ENCODE peak calls at places on chromosomes 16 and 17, in six cellular contexts. One of them, this sample, is unnamed.

GRCh38 chr17:45949755-45950320 is 49.2 kb upstream of the STH start:
- DNase-seq in epithelial cell of esophagus: no peak
- DNase-seq in fibroblast of the aortic adventitia: no peak
- DNase-seq in NCI-H1436: no peak
- DNase-seq in activated effector memory CD4-positive, alpha-beta T cell treated with anti-CD3 and anti-CD28 coated beads, Interleukin-2, amount 50 U/mL, for 16 hours: no peak
- DNase-seq in H7: no peak
- DNase-seq in this sample: no peak

GRCh38 chr17:8015957-8016631 is 13.7 kb downstream of the GUCY2D start:
- DNase-seq in epithelial cell of esophagus: no peak
- DNase-seq in fibroblast of the aortic adventitia: no peak
- DNase-seq in NCI-H1436: peak
- DNase-seq in activated effector memory CD4-positive, alpha-beta T cell treated with anti-CD3 and anti-CD28 coated beads, Interleukin-2, amount 50 U/mL, for 16 hours: peak
- DNase-seq in H7: peak
- DNase-seq in this sample: no peak

GRCh38 chr17:72097144-72097543 is 23.7 kb upstream of the SOX9 start:
- DNase-seq in epithelial cell of esophagus: peak
- DNase-seq in fibroblast of the aortic adventitia: no peak
- DNase-seq in NCI-H1436: no peak
- DNase-seq in activated effector memory CD4-positive, alpha-beta T cell treated with anti-CD3 and anti-CD28 coated beads, Interleukin-2, amount 50 U/mL, for 16 hours: no peak
- DNase-seq in H7: no peak
- DNase-seq in this sample: no peak

GRCh38 chr16:15811778-15812750 is 44.8 kb downstream of the MYH11 start:
- DNase-seq in epithelial cell of esophagus: peak
- DNase-seq in fibroblast of the aortic adventitia: peak
- DNase-seq in NCI-H1436: no peak
- DNase-seq in activated effector memory CD4-positive, alpha-beta T cell treated with anti-CD3 and anti-CD28 coated beads, Interleukin-2, amount 50 U/mL, for 16 hours: no peak
- DNase-seq in H7: no peak
- DNase-seq in this sample: no peak

GRCh38 chr17:13513039-13513405 is 88.7 kb downstream of the HS3ST3A1 start:
- DNase-seq in epithelial cell of esophagus: no peak
- DNase-seq in fibroblast of the aortic adventitia: peak
- DNase-seq in NCI-H1436: no peak
- DNase-seq in activated effector memory CD4-positive, alpha-beta T cell treated with anti-CD3 and anti-CD28 coated beads, Interleukin-2, amount 50 U/mL, for 16 hours: no peak
- DNase-seq in H7: peak
- DNase-seq in this sample: no peak

GRCh38 chr16:21339269-21339641 is 61.2 kb upstream of the CRYM start:
- DNase-seq in epithelial cell of esophagus: no peak
- DNase-seq in fibroblast of the aortic adventitia: no peak
- DNase-seq in NCI-H1436: no peak
- DNase-seq in activated effector memory CD4-positive, alpha-beta T cell treated with anti-CD3 and anti-CD28 coated beads, Interleukin-2, amount 50 U/mL, for 16 hours: no peak
- DNase-seq in H7: no peak
- DNase-seq in this sample: no peak

GRCh38 chr16:23410176-23410575 is 42.8 kb downstream of the COG7 start:
- DNase-seq in epithelial cell of esophagus: no peak
- DNase-seq in fibroblast of the aortic adventitia: no peak
- DNase-seq in NCI-H1436: no peak
- DNase-seq in activated effector memory CD4-positive, alpha-beta T cell treated with anti-CD3 and anti-CD28 coated beads, Interleukin-2, amount 50 U/mL, for 16 hours: no peak
- DNase-seq in H7: no peak
- DNase-seq in this sample: no peak

GRCh38 chr17:63704259-63704576 is 4.3 kb upstream of the LIMD2 start:
- DNase-seq in epithelial cell of esophagus: no peak
- DNase-seq in fibroblast of the aortic adventitia: no peak
- DNase-seq in NCI-H1436: no peak
- DNase-seq in activated effector memory CD4-positive, alpha-beta T cell treated with anti-CD3 and anti-CD28 coated beads, Interleukin-2, amount 50 U/mL, for 16 hours: no peak
- DNase-seq in H7: peak
- DNase-seq in this sample: no peak

GRCh38 chr17:50675190-50675589 is 32.5 kb downstream of the ANKRD40 start:
- DNase-seq in epithelial cell of esophagus: no peak
- DNase-seq in fibroblast of the aortic adventitia: no peak
- DNase-seq in NCI-H1436: no peak
- DNase-seq in activated effector memory CD4-positive, alpha-beta T cell treated with anti-CD3 and anti-CD28 coated beads, Interleukin-2, amount 50 U/mL, for 16 hours: no peak
- DNase-seq in H7: peak
- DNase-seq in this sample: no peak

GRCh38 chr16:30003670-30004423 is 7.0 kb downstream of the DOC2A start:
- DNase-seq in epithelial cell of esophagus: no peak
- DNase-seq in fibroblast of the aortic adventitia: no peak
- DNase-seq in NCI-H1436: no peak
- DNase-seq in activated effector memory CD4-positive, alpha-beta T cell treated with anti-CD3 and anti-CD28 coated beads, Interleukin-2, amount 50 U/mL, for 16 hours: no peak
- DNase-seq in H7: no peak
- DNase-seq in this sample: no peak

GRCh38 chr17:17059301-17059890 is 17.1 kb downstream of the MPRIP start:
- DNase-seq in epithelial cell of esophagus: no peak
- DNase-seq in fibroblast of the aortic adventitia: no peak
- DNase-seq in NCI-H1436: no peak
- DNase-seq in activated effector memory CD4-positive, alpha-beta T cell treated with anti-CD3 and anti-CD28 coated beads, Interleukin-2, amount 50 U/mL, for 16 hours: peak
- DNase-seq in H7: no peak
- DNase-seq in this sample: no peak

GRCh38 chr16:65392831-65393565 is 271.1 kb upstream of the CDH11 start:
- DNase-seq in epithelial cell of esophagus: peak
- DNase-seq in fibroblast of the aortic adventitia: no peak
- DNase-seq in NCI-H1436: no peak
- DNase-seq in activated effector memory CD4-positive, alpha-beta T cell treated with anti-CD3 and anti-CD28 coated beads, Interleukin-2, amount 50 U/mL, for 16 hours: no peak
- DNase-seq in H7: no peak
- DNase-seq in this sample: no peak

GRCh38 chr17:32504166-32504990 is 17.6 kb downstream of the CDK5R1 start:
- DNase-seq in epithelial cell of esophagus: peak
- DNase-seq in fibroblast of the aortic adventitia: no peak
- DNase-seq in NCI-H1436: no peak
- DNase-seq in activated effector memory CD4-positive, alpha-beta T cell treated with anti-CD3 and anti-CD28 coated beads, Interleukin-2, amount 50 U/mL, for 16 hours: peak
- DNase-seq in H7: no peak
- DNase-seq in this sample: peak

GRCh38 chr17:74441537-74441936 is 9.6 kb downstream of the GPRC5C start:
- DNase-seq in epithelial cell of esophagus: no peak
- DNase-seq in fibroblast of the aortic adventitia: no peak
- DNase-seq in NCI-H1436: no peak
- DNase-seq in activated effector memory CD4-positive, alpha-beta T cell treated with anti-CD3 and anti-CD28 coated beads, Interleukin-2, amount 50 U/mL, for 16 hours: no peak
- DNase-seq in H7: no peak
- DNase-seq in this sample: no peak

GRCh38 chr16:89037261-89038152 is 56.1 kb upstream of the ACSF3 start:
- DNase-seq in epithelial cell of esophagus: peak
- DNase-seq in fibroblast of the aortic adventitia: peak
- DNase-seq in NCI-H1436: no peak
- DNase-seq in activated effector memory CD4-positive, alpha-beta T cell treated with anti-CD3 and anti-CD28 coated beads, Interleukin-2, amount 50 U/mL, for 16 hours: no peak
- DNase-seq in H7: peak
- DNase-seq in this sample: peak

GRCh38 chr17:47254403-47254943 is 846 bp downstream of the ITGB3 start:
- DNase-seq in epithelial cell of esophagus: no peak
- DNase-seq in fibroblast of the aortic adventitia: no peak
- DNase-seq in NCI-H1436: no peak
- DNase-seq in activated effector memory CD4-positive, alpha-beta T cell treated with anti-CD3 and anti-CD28 coated beads, Interleukin-2, amount 50 U/mL, for 16 hours: no peak
- DNase-seq in H7: peak
- DNase-seq in this sample: peak

GRCh38 chr16:84357191-84357651 is 11.1 kb upstream of the ATP2C2 start:
- DNase-seq in epithelial cell of esophagus: peak
- DNase-seq in fibroblast of the aortic adventitia: no peak
- DNase-seq in NCI-H1436: no peak
- DNase-seq in activated effector memory CD4-positive, alpha-beta T cell treated with anti-CD3 and anti-CD28 coated beads, Interleukin-2, amount 50 U/mL, for 16 hours: no peak
- DNase-seq in H7: no peak
- DNase-seq in this sample: peak

GRCh38 chr17:11948791-11949190 is 48.5 kb downstream of the ZNF18 start:
- DNase-seq in epithelial cell of esophagus: peak
- DNase-seq in fibroblast of the aortic adventitia: peak
- DNase-seq in NCI-H1436: no peak
- DNase-seq in activated effector memory CD4-positive, alpha-beta T cell treated with anti-CD3 and anti-CD28 coated beads, Interleukin-2, amount 50 U/mL, for 16 hours: no peak
- DNase-seq in H7: no peak
- DNase-seq in this sample: peak

GRCh38 chr17:75105269-75106080 is 4.3 kb upstream of the ARMC7 start:
- DNase-seq in epithelial cell of esophagus: peak
- DNase-seq in fibroblast of the aortic adventitia: peak
- DNase-seq in NCI-H1436: peak
- DNase-seq in activated effector memory CD4-positive, alpha-beta T cell treated with anti-CD3 and anti-CD28 coated beads, Interleukin-2, amount 50 U/mL, for 16 hours: no peak
- DNase-seq in H7: peak
- DNase-seq in this sample: peak

GRCh38 chr17:74639704-74640142 is 16.2 kb upstream of the CD300E start:
- DNase-seq in epithelial cell of esophagus: no peak
- DNase-seq in fibroblast of the aortic adventitia: no peak
- DNase-seq in NCI-H1436: no peak
- DNase-seq in activated effector memory CD4-positive, alpha-beta T cell treated with anti-CD3 and anti-CD28 coated beads, Interleukin-2, amount 50 U/mL, for 16 hours: no peak
- DNase-seq in H7: no peak
- DNase-seq in this sample: no peak

GRCh38 chr17:62703776-62704380 is 76.4 kb downstream of the MRC2 start:
- DNase-seq in epithelial cell of esophagus: peak
- DNase-seq in fibroblast of the aortic adventitia: peak
- DNase-seq in NCI-H1436: peak
- DNase-seq in activated effector memory CD4-positive, alpha-beta T cell treated with anti-CD3 and anti-CD28 coated beads, Interleukin-2, amount 50 U/mL, for 16 hours: peak
- DNase-seq in H7: peak
- DNase-seq in this sample: peak

GRCh38 chr16:3094289-3095027 is 4.6 kb downstream of the ZSCAN10 start:
- DNase-seq in epithelial cell of esophagus: peak
- DNase-seq in fibroblast of the aortic adventitia: peak
- DNase-seq in NCI-H1436: peak
- DNase-seq in activated effector memory CD4-positive, alpha-beta T cell treated with anti-CD3 and anti-CD28 coated beads, Interleukin-2, amount 50 U/mL, for 16 hours: peak
- DNase-seq in H7: peak
- DNase-seq in this sample: peak

GRCh38 chr17:48045270-48046001 is 2.7 kb upstream of the NFE2L1 start:
- DNase-seq in epithelial cell of esophagus: peak
- DNase-seq in fibroblast of the aortic adventitia: no peak
- DNase-seq in NCI-H1436: no peak
- DNase-seq in activated effector memory CD4-positive, alpha-beta T cell treated with anti-CD3 and anti-CD28 coated beads, Interleukin-2, amount 50 U/mL, for 16 hours: peak
- DNase-seq in H7: no peak
- DNase-seq in this sample: no peak

GRCh38 chr16:555528-556478 is 4.4 kb upstream of the PRR35 start:
- DNase-seq in epithelial cell of esophagus: no peak
- DNase-seq in fibroblast of the aortic adventitia: no peak
- DNase-seq in NCI-H1436: no peak
- DNase-seq in activated effector memory CD4-positive, alpha-beta T cell treated with anti-CD3 and anti-CD28 coated beads, Interleukin-2, amount 50 U/mL, for 16 hours: no peak
- DNase-seq in H7: peak
- DNase-seq in this sample: no peak

GRCh38 chr17:19347323-19348080 is 15.0 kb downstream of the B9D1 start:
- DNase-seq in epithelial cell of esophagus: no peak
- DNase-seq in fibroblast of the aortic adventitia: no peak
- DNase-seq in NCI-H1436: no peak
- DNase-seq in activated effector memory CD4-positive, alpha-beta T cell treated with anti-CD3 and anti-CD28 coated beads, Interleukin-2, amount 50 U/mL, for 16 hours: peak
- DNase-seq in H7: peak
- DNase-seq in this sample: no peak

GRCh38 chr17:54180919-54181318 is 358.2 kb downstream of the KIF2B start:
- DNase-seq in epithelial cell of esophagus: no peak
- DNase-seq in fibroblast of the aortic adventitia: no peak
- DNase-seq in NCI-H1436: no peak
- DNase-seq in activated effector memory CD4-positive, alpha-beta T cell treated with anti-CD3 and anti-CD28 coated beads, Interleukin-2, amount 50 U/mL, for 16 hours: no peak
- DNase-seq in H7: no peak
- DNase-seq in this sample: no peak

GRCh38 chr17:83193336-83194188 is 114.2 kb downstream of the METRNL start:
- DNase-seq in epithelial cell of esophagus: no peak
- DNase-seq in fibroblast of the aortic adventitia: no peak
- DNase-seq in NCI-H1436: no peak
- DNase-seq in activated effector memory CD4-positive, alpha-beta T cell treated with anti-CD3 and anti-CD28 coated beads, Interleukin-2, amount 50 U/mL, for 16 hours: peak
- DNase-seq in H7: no peak
- DNase-seq in this sample: peak

GRCh38 chr16:69544099-69544498 is 21.7 kb upstream of the NFAT5 start:
- DNase-seq in epithelial cell of esophagus: no peak
- DNase-seq in fibroblast of the aortic adventitia: no peak
- DNase-seq in NCI-H1436: no peak
- DNase-seq in activated effector memory CD4-positive, alpha-beta T cell treated with anti-CD3 and anti-CD28 coated beads, Interleukin-2, amount 50 U/mL, for 16 hours: no peak
- DNase-seq in H7: no peak
- DNase-seq in this sample: no peak

GRCh38 chr16:7624871-7625766 is 292.5 kb downstream of the RBFOX1 start:
- DNase-seq in epithelial cell of esophagus: no peak
- DNase-seq in fibroblast of the aortic adventitia: no peak
- DNase-seq in NCI-H1436: no peak
- DNase-seq in activated effector memory CD4-positive, alpha-beta T cell treated with anti-CD3 and anti-CD28 coated beads, Interleukin-2, amount 50 U/mL, for 16 hours: no peak
- DNase-seq in H7: no peak
- DNase-seq in this sample: no peak

GRCh38 chr17:78383725-78384471 is 5.4 kb downstream of the PGS1 start:
- DNase-seq in epithelial cell of esophagus: peak
- DNase-seq in fibroblast of the aortic adventitia: peak
- DNase-seq in NCI-H1436: no peak
- DNase-seq in activated effector memory CD4-positive, alpha-beta T cell treated with anti-CD3 and anti-CD28 coated beads, Interleukin-2, amount 50 U/mL, for 16 hours: peak
- DNase-seq in H7: no peak
- DNase-seq in this sample: peak

GRCh38 chr17:20200016-20200788 is 191.0 kb downstream of the SPECC1 start:
- DNase-seq in epithelial cell of esophagus: no peak
- DNase-seq in fibroblast of the aortic adventitia: no peak
- DNase-seq in NCI-H1436: no peak
- DNase-seq in activated effector memory CD4-positive, alpha-beta T cell treated with anti-CD3 and anti-CD28 coated beads, Interleukin-2, amount 50 U/mL, for 16 hours: no peak
- DNase-seq in H7: no peak
- DNase-seq in this sample: no peak

GRCh38 chr17:18119166-18119745 is 10.7 kb downstream of the MYO15A start:
- DNase-seq in epithelial cell of esophagus: no peak
- DNase-seq in fibroblast of the aortic adventitia: no peak
- DNase-seq in NCI-H1436: no peak
- DNase-seq in activated effector memory CD4-positive, alpha-beta T cell treated with anti-CD3 and anti-CD28 coated beads, Interleukin-2, amount 50 U/mL, for 16 hours: no peak
- DNase-seq in H7: peak
- DNase-seq in this sample: no peak

GRCh38 chr16:52696126-52696525 is 149.2 kb upstream of the TOX3 start:
- DNase-seq in epithelial cell of esophagus: no peak
- DNase-seq in fibroblast of the aortic adventitia: no peak
- DNase-seq in NCI-H1436: no peak
- DNase-seq in activated effector memory CD4-positive, alpha-beta T cell treated with anti-CD3 and anti-CD28 coated beads, Interleukin-2, amount 50 U/mL, for 16 hours: no peak
- DNase-seq in H7: no peak
- DNase-seq in this sample: no peak

GRCh38 chr17:9206160-9206988 is 185.1 kb downstream of the NTN1 start:
- DNase-seq in epithelial cell of esophagus: no peak
- DNase-seq in fibroblast of the aortic adventitia: peak
- DNase-seq in NCI-H1436: no peak
- DNase-seq in activated effector memory CD4-positive, alpha-beta T cell treated with anti-CD3 and anti-CD28 coated beads, Interleukin-2, amount 50 U/mL, for 16 hours: no peak
- DNase-seq in H7: no peak
- DNase-seq in this sample: no peak

GRCh38 chr16:89290472-89290871 is 73.0 kb downstream of the ZNF778 start:
- DNase-seq in epithelial cell of esophagus: no peak
- DNase-seq in fibroblast of the aortic adventitia: no peak
- DNase-seq in NCI-H1436: no peak
- DNase-seq in activated effector memory CD4-positive, alpha-beta T cell treated with anti-CD3 and anti-CD28 coated beads, Interleukin-2, amount 50 U/mL, for 16 hours: no peak
- DNase-seq in H7: peak
- DNase-seq in this sample: no peak

GRCh38 chr16:79066621-79067020 is 533.9 kb downstream of the MAF start:
- DNase-seq in epithelial cell of esophagus: no peak
- DNase-seq in fibroblast of the aortic adventitia: no peak
- DNase-seq in NCI-H1436: peak
- DNase-seq in activated effector memory CD4-positive, alpha-beta T cell treated with anti-CD3 and anti-CD28 coated beads, Interleukin-2, amount 50 U/mL, for 16 hours: no peak
- DNase-seq in H7: peak
- DNase-seq in this sample: no peak

GRCh38 chr16:21991621-21992020 is 9.3 kb downstream of the PDZD9 start:
- DNase-seq in epithelial cell of esophagus: no peak
- DNase-seq in fibroblast of the aortic adventitia: no peak
- DNase-seq in NCI-H1436: no peak
- DNase-seq in activated effector memory CD4-positive, alpha-beta T cell treated with anti-CD3 and anti-CD28 coated beads, Interleukin-2, amount 50 U/mL, for 16 hours: no peak
- DNase-seq in H7: no peak
- DNase-seq in this sample: no peak

GRCh38 chr16:84569382-84569987 is 48.4 kb downstream of the COTL1 start:
- DNase-seq in epithelial cell of esophagus: no peak
- DNase-seq in fibroblast of the aortic adventitia: peak
- DNase-seq in NCI-H1436: no peak
- DNase-seq in activated effector memory CD4-positive, alpha-beta T cell treated with anti-CD3 and anti-CD28 coated beads, Interleukin-2, amount 50 U/mL, for 16 hours: no peak
- DNase-seq in H7: no peak
- DNase-seq in this sample: no peak

GRCh38 chr17:27457731-27458523 is 1.7 kb downstream of the KSR1 start:
- DNase-seq in epithelial cell of esophagus: no peak
- DNase-seq in fibroblast of the aortic adventitia: peak
- DNase-seq in NCI-H1436: no peak
- DNase-seq in activated effector memory CD4-positive, alpha-beta T cell treated with anti-CD3 and anti-CD28 coated beads, Interleukin-2, amount 50 U/mL, for 16 hours: no peak
- DNase-seq in H7: peak
- DNase-seq in this sample: peak

GRCh38 chr16:24497405-24497804 is 42.0 kb upstream of the RBBP6 start:
- DNase-seq in epithelial cell of esophagus: peak
- DNase-seq in fibroblast of the aortic adventitia: peak
- DNase-seq in NCI-H1436: no peak
- DNase-seq in activated effector memory CD4-positive, alpha-beta T cell treated with anti-CD3 and anti-CD28 coated beads, Interleukin-2, amount 50 U/mL, for 16 hours: no peak
- DNase-seq in H7: no peak
- DNase-seq in this sample: no peak

This sample was measured in kidney tubule cell.